ENCODE peak calls at places on chromosomes 3 and 15, in eight cellular contexts. S, W, K, Q, N, Z, B and A are unnamed samples.

GRCh38 chr3:72068621-72069020 is 283.7 kb upstream of the PROK2 start:
- DNase-seq in Z (no peak), Q (no peak), S (no peak), N (no peak), K (no peak), W (no peak), B (no peak), A (no peak)

GRCh38 chr15:91054791-91055190 is 32.4 kb upstream of the VPS33B start:
- DNase-seq in B (no peak), Q (no peak), W (no peak), S (no peak), N (no peak), Z (no peak), K (no peak), A (no peak)

GRCh38 chr3:55489804-55490132 is 2.7 kb upstream of the WNT5A start:
- DNase-seq in B (peak), Q (no peak), W (no peak), Z (no peak), K (no peak), N (no peak), S (no peak), A (no peak)

GRCh38 chr3:179768080-179768479 is 115.2 kb downstream of the USP13 start:
- DNase-seq in N (peak), K (peak), Q (no peak), B (peak), S (no peak), Z (no peak), W (peak), A (no peak)

GRCh38 chr3:61924991-61925390 is 363.6 kb downstream of the PTPRG start:
- DNase-seq in W (no peak), Q (no peak), K (no peak), N (no peak), S (no peak), B (no peak), Z (no peak), A (no peak)

GRCh38 chr15:78996876-78997275 is 52.0 kb upstream of the CTSH start:
- DNase-seq in N (no peak), W (no peak), Q (no peak), B (peak), Z (no peak), K (no peak), S (no peak), A (no peak)

GRCh38 chr15:99440551-99441426 is 125.0 kb upstream of the MEF2A start:
- DNase-seq in B (no peak), S (peak), Q (no peak), K (no peak), N (peak), W (no peak), Z (peak), A (no peak)

GRCh38 chr3:11382146-11382545 is 109.9 kb downstream of the ATG7 start:
- DNase-seq in K (no peak), Z (no peak), S (no peak), Q (no peak), B (no peak), W (no peak), N (no peak), A (no peak)

GRCh38 chr3:47950453-47950852 is 65.8 kb downstream of the MAP4 start:
- DNase-seq in N (no peak), Z (no peak), B (no peak), W (no peak), Q (no peak), S (no peak), K (no peak), A (peak)

GRCh38 chr15:29681486-29681845 is 140.8 kb downstream of the TJP1 start:
- DNase-seq in K (no peak), W (no peak), B (no peak), Q (no peak), S (no peak), Z (no peak), N (no peak), A (no peak)

GRCh38 chr3:188578579-188579363 is 424.8 kb downstream of the LPP start:
- DNase-seq in W (peak), K (no peak), N (no peak), B (no peak), Q (peak), S (peak), Z (no peak), A (no peak)

GRCh38 chr15:60121845-60122244 is 117.7 kb downstream of the FOXB1 start:
- DNase-seq in W (no peak), B (no peak), K (no peak), N (no peak), Q (no peak), S (no peak), Z (no peak), A (no peak)

GRCh38 chr3:51681453-51681852 is 10.4 kb downstream of the TEX264 start:
- DNase-seq in S (no peak), Q (peak), W (no peak), B (peak), N (no peak), Z (no peak), K (no peak), A (no peak)

GRCh38 chr3:113436794-113437193 is 4.5 kb downstream of the CFAP44 start:
- DNase-seq in Z (no peak), W (no peak), B (peak), N (no peak), S (no peak), Q (no peak), K (no peak), A (no peak)

GRCh38 chr3:126528800-126529541 is 5.0 kb downstream of the CHST13 start:
- DNase-seq in K (no peak), S (peak), B (no peak), W (no peak), Z (no peak), Q (no peak), N (peak), A (no peak)

GRCh38 chr3:155595371-155595770 is 149.5 kb downstream of the PLCH1 start:
- DNase-seq in K (no peak), N (no peak), Q (no peak), Z (no peak), W (no peak), B (no peak), S (no peak), A (no peak)

GRCh38 chr3:40427045-40427669 is 30.0 kb upstream of the RPL14 start:
- DNase-seq in B (no peak), K (no peak), N (no peak), W (no peak), Q (no peak), S (no peak), Z (no peak), A (no peak)

GRCh38 chr15:42448281-42448680 is 42.7 kb downstream of the ZNF106 start:
- DNase-seq in K (no peak), N (no peak), W (no peak), B (no peak), Q (no peak), S (no peak), Z (no peak), A (no peak)

GRCh38 chr15:68346986-68347385 is 69.4 kb downstream of the FEM1B start:
- DNase-seq in Q (no peak), W (no peak), S (no peak), N (no peak), B (no peak), K (no peak), Z (no peak), A (no peak)

GRCh38 chr3:134458451-134458850 is 27.3 kb downstream of the ANAPC13 start:
- DNase-seq in W (no peak), Q (no peak), Z (no peak), N (no peak), K (no peak), S (no peak), B (no peak), A (no peak)

GRCh38 chr15:65377105-65377975 is 462 bp downstream of the IGDCC3 start:
- DNase-seq in W (no peak), Z (no peak), S (peak), B (no peak), N (peak), Q (no peak), K (no peak), A (no peak)

GRCh38 chr3:30542897-30543296 is 63.5 kb upstream of the TGFBR2 start:
- DNase-seq in K (no peak), Q (no peak), S (no peak), B (no peak), Z (no peak), W (no peak), N (no peak), A (no peak)

GRCh38 chr3:23778451-23778850 is 27.3 kb upstream of the UBE2E1 start:
- DNase-seq in W (no peak), B (no peak), N (no peak), K (no peak), S (no peak), Z (no peak), Q (no peak), A (no peak)

GRCh38 chr3:32422943-32423342 is 31.3 kb downstream of the CMTM7 start:
- DNase-seq in N (no peak), K (peak), S (no peak), B (no peak), Q (no peak), Z (no peak), W (no peak), A (no peak)